ENCODE peak calls at places on chromosomes 2 and 18, in ten cellular contexts. One of them, this sample, is unnamed.

GRCh38 chr2:127564429-127565260 is 29.2 kb downstream of the MYO7B start:
- DNase-seq in hypothalamus: no peak
- DNase-seq in stimulated activated effector memory CD8-positive, alpha-beta T cell treated with anti-CD3 and anti-CD28 coated beads, Interleukin-12 subunit alpha, Interleukin-12 subunit beta, amount 100 ng/mL, for 72 hours: no peak
- DNase-seq in mesothelial cell of epicardium: no peak
- DNase-seq in endothelial cell: no peak
- DNase-seq in HAP-1: no peak
- DNase-seq in smooth muscle cell of the brain vasculature: no peak
- DNase-seq in stimulated activated CD4-positive, alpha-beta T cell treated with anti-CD3 and anti-CD28 coated beads, Interleukin-1b, Interleukin-23, amount 100 ng/mL, for 24 hours: no peak
- DNase-seq in amygdala: no peak
- DNase-seq in uterus: no peak
- DNase-seq in this sample: no peak

GRCh38 chr2:191382801-191383200 is 137.6 kb downstream of the MYO1B start:
- DNase-seq in endothelial cell: no peak
- DNase-seq in smooth muscle cell of the brain vasculature: peak
- DNase-seq in mesothelial cell of epicardium: no peak
- DNase-seq in hypothalamus: no peak
- DNase-seq in HAP-1: no peak
- DNase-seq in amygdala: no peak
- DNase-seq in uterus: no peak
- DNase-seq in stimulated activated CD4-positive, alpha-beta T cell treated with anti-CD3 and anti-CD28 coated beads, Interleukin-1b, Interleukin-23, amount 100 ng/mL, for 24 hours: no peak
- DNase-seq in stimulated activated effector memory CD8-positive, alpha-beta T cell treated with anti-CD3 and anti-CD28 coated beads, Interleukin-12 subunit alpha, Interleukin-12 subunit beta, amount 100 ng/mL, for 72 hours: no peak
- DNase-seq in this sample: peak

GRCh38 chr2:7685342-7686015 is 768.3 kb downstream of the RNF144A start:
- DNase-seq in endothelial cell: no peak
- DNase-seq in amygdala: no peak
- DNase-seq in stimulated activated CD4-positive, alpha-beta T cell treated with anti-CD3 and anti-CD28 coated beads, Interleukin-1b, Interleukin-23, amount 100 ng/mL, for 24 hours: no peak
- DNase-seq in uterus: no peak
- DNase-seq in smooth muscle cell of the brain vasculature: no peak
- DNase-seq in stimulated activated effector memory CD8-positive, alpha-beta T cell treated with anti-CD3 and anti-CD28 coated beads, Interleukin-12 subunit alpha, Interleukin-12 subunit beta, amount 100 ng/mL, for 72 hours: no peak
- DNase-seq in mesothelial cell of epicardium: no peak
- DNase-seq in hypothalamus: no peak
- DNase-seq in HAP-1: no peak
- DNase-seq in this sample: no peak

GRCh38 chr2:130819226-130819914 is 17.3 kb upstream of the ARHGEF4 start:
- DNase-seq in endothelial cell: no peak
- DNase-seq in uterus: no peak
- DNase-seq in HAP-1: no peak
- DNase-seq in hypothalamus: no peak
- DNase-seq in amygdala: no peak
- DNase-seq in stimulated activated effector memory CD8-positive, alpha-beta T cell treated with anti-CD3 and anti-CD28 coated beads, Interleukin-12 subunit alpha, Interleukin-12 subunit beta, amount 100 ng/mL, for 72 hours: no peak
- DNase-seq in stimulated activated CD4-positive, alpha-beta T cell treated with anti-CD3 and anti-CD28 coated beads, Interleukin-1b, Interleukin-23, amount 100 ng/mL, for 24 hours: no peak
- DNase-seq in mesothelial cell of epicardium: no peak
- DNase-seq in smooth muscle cell of the brain vasculature: no peak
- DNase-seq in this sample: no peak

GRCh38 chr18:8116346-8117007 is 492.8 kb upstream of the RAB12 start:
- DNase-seq in mesothelial cell of epicardium: no peak
- DNase-seq in smooth muscle cell of the brain vasculature: no peak
- DNase-seq in endothelial cell: no peak
- DNase-seq in uterus: no peak
- DNase-seq in stimulated activated effector memory CD8-positive, alpha-beta T cell treated with anti-CD3 and anti-CD28 coated beads, Interleukin-12 subunit alpha, Interleukin-12 subunit beta, amount 100 ng/mL, for 72 hours: no peak
- DNase-seq in HAP-1: no peak
- DNase-seq in hypothalamus: no peak
- DNase-seq in amygdala: no peak
- DNase-seq in stimulated activated CD4-positive, alpha-beta T cell treated with anti-CD3 and anti-CD28 coated beads, Interleukin-1b, Interleukin-23, amount 100 ng/mL, for 24 hours: no peak
- DNase-seq in this sample: peak

GRCh38 chr18:11366410-11366809 is 217.0 kb upstream of the PIEZO2 start:
- DNase-seq in uterus: no peak
- DNase-seq in amygdala: no peak
- DNase-seq in stimulated activated effector memory CD8-positive, alpha-beta T cell treated with anti-CD3 and anti-CD28 coated beads, Interleukin-12 subunit alpha, Interleukin-12 subunit beta, amount 100 ng/mL, for 72 hours: no peak
- DNase-seq in endothelial cell: no peak
- DNase-seq in hypothalamus: no peak
- DNase-seq in HAP-1: no peak
- DNase-seq in mesothelial cell of epicardium: no peak
- DNase-seq in smooth muscle cell of the brain vasculature: peak
- DNase-seq in stimulated activated CD4-positive, alpha-beta T cell treated with anti-CD3 and anti-CD28 coated beads, Interleukin-1b, Interleukin-23, amount 100 ng/mL, for 24 hours: no peak
- DNase-seq in this sample: peak

GRCh38 chr2:133485868-133486267 is 82.4 kb downstream of the NCKAP5 start:
- DNase-seq in smooth muscle cell of the brain vasculature: no peak
- DNase-seq in amygdala: no peak
- DNase-seq in mesothelial cell of epicardium: no peak
- DNase-seq in uterus: no peak
- DNase-seq in endothelial cell: no peak
- DNase-seq in stimulated activated effector memory CD8-positive, alpha-beta T cell treated with anti-CD3 and anti-CD28 coated beads, Interleukin-12 subunit alpha, Interleukin-12 subunit beta, amount 100 ng/mL, for 72 hours: no peak
- DNase-seq in HAP-1: no peak
- DNase-seq in hypothalamus: no peak
- DNase-seq in stimulated activated CD4-positive, alpha-beta T cell treated with anti-CD3 and anti-CD28 coated beads, Interleukin-1b, Interleukin-23, amount 100 ng/mL, for 24 hours: no peak
- DNase-seq in this sample: no peak

GRCh38 chr2:40244251-40245010 is 207.5 kb downstream of the SLC8A1 start:
- DNase-seq in stimulated activated effector memory CD8-positive, alpha-beta T cell treated with anti-CD3 and anti-CD28 coated beads, Interleukin-12 subunit alpha, Interleukin-12 subunit beta, amount 100 ng/mL, for 72 hours: no peak
- DNase-seq in endothelial cell: peak
- DNase-seq in amygdala: no peak
- DNase-seq in stimulated activated CD4-positive, alpha-beta T cell treated with anti-CD3 and anti-CD28 coated beads, Interleukin-1b, Interleukin-23, amount 100 ng/mL, for 24 hours: no peak
- DNase-seq in mesothelial cell of epicardium: peak
- DNase-seq in hypothalamus: no peak
- DNase-seq in uterus: peak
- DNase-seq in HAP-1: peak
- DNase-seq in smooth muscle cell of the brain vasculature: peak
- DNase-seq in this sample: peak

GRCh38 chr2:100529900-100530299 is 32.9 kb upstream of the PDCL3 start:
- DNase-seq in HAP-1: no peak
- DNase-seq in smooth muscle cell of the brain vasculature: no peak
- DNase-seq in amygdala: no peak
- DNase-seq in uterus: no peak
- DNase-seq in hypothalamus: no peak
- DNase-seq in mesothelial cell of epicardium: no peak
- DNase-seq in stimulated activated effector memory CD8-positive, alpha-beta T cell treated with anti-CD3 and anti-CD28 coated beads, Interleukin-12 subunit alpha, Interleukin-12 subunit beta, amount 100 ng/mL, for 72 hours: no peak
- DNase-seq in stimulated activated CD4-positive, alpha-beta T cell treated with anti-CD3 and anti-CD28 coated beads, Interleukin-1b, Interleukin-23, amount 100 ng/mL, for 24 hours: no peak
- DNase-seq in endothelial cell: no peak
- DNase-seq in this sample: no peak

GRCh38 chr18:34915046-34915445 is 126.2 kb upstream of the MAPRE2 start:
- DNase-seq in mesothelial cell of epicardium: no peak
- DNase-seq in smooth muscle cell of the brain vasculature: no peak
- DNase-seq in endothelial cell: no peak
- DNase-seq in stimulated activated CD4-positive, alpha-beta T cell treated with anti-CD3 and anti-CD28 coated beads, Interleukin-1b, Interleukin-23, amount 100 ng/mL, for 24 hours: no peak
- DNase-seq in stimulated activated effector memory CD8-positive, alpha-beta T cell treated with anti-CD3 and anti-CD28 coated beads, Interleukin-12 subunit alpha, Interleukin-12 subunit beta, amount 100 ng/mL, for 72 hours: no peak
- DNase-seq in hypothalamus: no peak
- DNase-seq in HAP-1: no peak
- DNase-seq in uterus: no peak
- DNase-seq in amygdala: no peak
- DNase-seq in this sample: no peak

GRCh38 chr2:45302011-45302325 is 292.7 kb upstream of the SIX2 start:
- DNase-seq in endothelial cell: no peak
- DNase-seq in mesothelial cell of epicardium: no peak
- DNase-seq in HAP-1: no peak
- DNase-seq in uterus: no peak
- DNase-seq in smooth muscle cell of the brain vasculature: no peak
- DNase-seq in amygdala: no peak
- DNase-seq in stimulated activated CD4-positive, alpha-beta T cell treated with anti-CD3 and anti-CD28 coated beads, Interleukin-1b, Interleukin-23, amount 100 ng/mL, for 24 hours: no peak
- DNase-seq in hypothalamus: no peak
- DNase-seq in stimulated activated effector memory CD8-positive, alpha-beta T cell treated with anti-CD3 and anti-CD28 coated beads, Interleukin-12 subunit alpha, Interleukin-12 subunit beta, amount 100 ng/mL, for 72 hours: no peak
- DNase-seq in this sample: no peak

GRCh38 chr2:112096098-112096497 is 41.0 kb downstream of the TMEM87B start:
- DNase-seq in uterus: no peak
- DNase-seq in mesothelial cell of epicardium: no peak
- DNase-seq in stimulated activated effector memory CD8-positive, alpha-beta T cell treated with anti-CD3 and anti-CD28 coated beads, Interleukin-12 subunit alpha, Interleukin-12 subunit beta, amount 100 ng/mL, for 72 hours: no peak
- DNase-seq in smooth muscle cell of the brain vasculature: no peak
- DNase-seq in hypothalamus: no peak
- DNase-seq in amygdala: no peak
- DNase-seq in endothelial cell: no peak
- DNase-seq in stimulated activated CD4-positive, alpha-beta T cell treated with anti-CD3 and anti-CD28 coated beads, Interleukin-1b, Interleukin-23, amount 100 ng/mL, for 24 hours: no peak
- DNase-seq in HAP-1: no peak
- DNase-seq in this sample: no peak

GRCh38 chr2:109290887-109291675 is 162.1 kb downstream of the SH3RF3 start:
- DNase-seq in amygdala: no peak
- DNase-seq in HAP-1: no peak
- DNase-seq in mesothelial cell of epicardium: no peak
- DNase-seq in stimulated activated effector memory CD8-positive, alpha-beta T cell treated with anti-CD3 and anti-CD28 coated beads, Interleukin-12 subunit alpha, Interleukin-12 subunit beta, amount 100 ng/mL, for 72 hours: no peak
- DNase-seq in hypothalamus: no peak
- DNase-seq in endothelial cell: no peak
- DNase-seq in stimulated activated CD4-positive, alpha-beta T cell treated with anti-CD3 and anti-CD28 coated beads, Interleukin-1b, Interleukin-23, amount 100 ng/mL, for 24 hours: no peak
- DNase-seq in smooth muscle cell of the brain vasculature: peak
- DNase-seq in uterus: no peak
- DNase-seq in this sample: peak

GRCh38 chr18:9916067-9916684 is 2.4 kb downstream of the VAPA start:
- DNase-seq in amygdala: no peak
- DNase-seq in stimulated activated effector memory CD8-positive, alpha-beta T cell treated with anti-CD3 and anti-CD28 coated beads, Interleukin-12 subunit alpha, Interleukin-12 subunit beta, amount 100 ng/mL, for 72 hours: no peak
- DNase-seq in hypothalamus: no peak
- DNase-seq in mesothelial cell of epicardium: no peak
- DNase-seq in smooth muscle cell of the brain vasculature: no peak
- DNase-seq in uterus: no peak
- DNase-seq in stimulated activated CD4-positive, alpha-beta T cell treated with anti-CD3 and anti-CD28 coated beads, Interleukin-1b, Interleukin-23, amount 100 ng/mL, for 24 hours: no peak
- DNase-seq in endothelial cell: no peak
- DNase-seq in HAP-1: no peak
- DNase-seq in this sample: peak

GRCh38 chr2:227153766-227154486 is 10.1 kb downstream of the COL4A4 start:
- DNase-seq in endothelial cell: no peak
- DNase-seq in stimulated activated effector memory CD8-positive, alpha-beta T cell treated with anti-CD3 and anti-CD28 coated beads, Interleukin-12 subunit alpha, Interleukin-12 subunit beta, amount 100 ng/mL, for 72 hours: no peak
- DNase-seq in HAP-1: no peak
- DNase-seq in mesothelial cell of epicardium: no peak
- DNase-seq in hypothalamus: no peak
- DNase-seq in stimulated activated CD4-positive, alpha-beta T cell treated with anti-CD3 and anti-CD28 coated beads, Interleukin-1b, Interleukin-23, amount 100 ng/mL, for 24 hours: no peak
- DNase-seq in amygdala: no peak
- DNase-seq in smooth muscle cell of the brain vasculature: no peak
- DNase-seq in uterus: no peak
- DNase-seq in this sample: no peak

GRCh38 chr2:47239119-47239969 is 84.2 kb upstream of the STPG4 start:
- DNase-seq in stimulated activated CD4-positive, alpha-beta T cell treated with anti-CD3 and anti-CD28 coated beads, Interleukin-1b, Interleukin-23, amount 100 ng/mL, for 24 hours: no peak
- DNase-seq in endothelial cell: no peak
- DNase-seq in HAP-1: no peak
- DNase-seq in uterus: no peak
- DNase-seq in smooth muscle cell of the brain vasculature: no peak
- DNase-seq in mesothelial cell of epicardium: no peak
- DNase-seq in hypothalamus: no peak
- DNase-seq in stimulated activated effector memory CD8-positive, alpha-beta T cell treated with anti-CD3 and anti-CD28 coated beads, Interleukin-12 subunit alpha, Interleukin-12 subunit beta, amount 100 ng/mL, for 72 hours: no peak
- DNase-seq in amygdala: no peak
- DNase-seq in this sample: no peak

GRCh38 chr2:84077504-84077903 is 381.6 kb downstream of the SUCLG1 start:
- DNase-seq in uterus: no peak
- DNase-seq in stimulated activated effector memory CD8-positive, alpha-beta T cell treated with anti-CD3 and anti-CD28 coated beads, Interleukin-12 subunit alpha, Interleukin-12 subunit beta, amount 100 ng/mL, for 72 hours: no peak
- DNase-seq in amygdala: no peak
- DNase-seq in endothelial cell: peak
- DNase-seq in stimulated activated CD4-positive, alpha-beta T cell treated with anti-CD3 and anti-CD28 coated beads, Interleukin-1b, Interleukin-23, amount 100 ng/mL, for 24 hours: no peak
- DNase-seq in HAP-1: peak
- DNase-seq in hypothalamus: no peak
- DNase-seq in smooth muscle cell of the brain vasculature: no peak
- DNase-seq in mesothelial cell of epicardium: no peak
- DNase-seq in this sample: no peak

This sample was measured in astrocyte of the spinal cord.